ENCODE peak calls at places on chromosomes 7 and 10, in eight cellular contexts. One of them, this sample, is unnamed. For H3K9me3, the result is how much of the 10 kb centered on the place peaks cover.

GRCh38 chr7:106870983-106871410 is 5.9 kb downstream of the PIK3CG start:
- DNase-seq in endothelial cell of umbilical vein: peak
- DNase-seq in CD4-positive, alpha-beta T cell: no peak
- DNase-seq in tibial nerve: no peak
- DNase-seq in AG04450: peak
- DNase-seq in heart left ventricle: no peak
- DNase-seq in hepatocyte: no peak
- DNase-seq in fibroblast of lung: peak
- DNase-seq in this sample: no peak

GRCh38 chr10:101566333-101567164 is 21.5 kb downstream of the POLL start:
- DNase-seq in endothelial cell of umbilical vein: peak
- DNase-seq in CD4-positive, alpha-beta T cell: no peak
- DNase-seq in tibial nerve: no peak
- DNase-seq in AG04450: no peak
- DNase-seq in heart left ventricle: no peak
- DNase-seq in hepatocyte: no peak
- DNase-seq in fibroblast of lung: peak
- DNase-seq in this sample: no peak

GRCh38 chr10:128927389-128927788 is 539.7 kb upstream of the MGMT start:
- DNase-seq in endothelial cell of umbilical vein: no peak
- DNase-seq in CD4-positive, alpha-beta T cell: no peak
- DNase-seq in tibial nerve: no peak
- DNase-seq in AG04450: no peak
- DNase-seq in heart left ventricle: no peak
- DNase-seq in hepatocyte: peak
- DNase-seq in fibroblast of lung: no peak
- DNase-seq in this sample: no peak

GRCh38 chr7:82050134-82050533 is 280.3 kb upstream of the HGF start:
- DNase-seq in endothelial cell of umbilical vein: peak
- DNase-seq in CD4-positive, alpha-beta T cell: no peak
- DNase-seq in tibial nerve: no peak
- DNase-seq in AG04450: peak
- DNase-seq in heart left ventricle: no peak
- DNase-seq in hepatocyte: peak
- DNase-seq in fibroblast of lung: peak
- DNase-seq in this sample: no peak

GRCh38 chr7:47852330-47853245 is 95.7 kb downstream of the PKD1L1 start:
- DNase-seq in endothelial cell of umbilical vein: no peak
- DNase-seq in CD4-positive, alpha-beta T cell: no peak
- DNase-seq in tibial nerve: no peak
- DNase-seq in AG04450: no peak
- DNase-seq in heart left ventricle: no peak
- DNase-seq in hepatocyte: no peak
- DNase-seq in fibroblast of lung: no peak
- DNase-seq in this sample: no peak

GRCh38 chr7:66627876-66628360 is 763 bp upstream of the KCTD7 start:
- DNase-seq in endothelial cell of umbilical vein: no peak
- DNase-seq in CD4-positive, alpha-beta T cell: no peak
- DNase-seq in tibial nerve: no peak
- DNase-seq in AG04450: no peak
- DNase-seq in heart left ventricle: no peak
- DNase-seq in hepatocyte: no peak
- DNase-seq in fibroblast of lung: no peak
- DNase-seq in this sample: no peak

GRCh38 chr7:68729361-68729760 is 868.9 kb upstream of the AUTS2 start:
- DNase-seq in endothelial cell of umbilical vein: no peak
- DNase-seq in CD4-positive, alpha-beta T cell: no peak
- DNase-seq in tibial nerve: no peak
- DNase-seq in AG04450: no peak
- DNase-seq in heart left ventricle: no peak
- DNase-seq in hepatocyte: no peak
- DNase-seq in fibroblast of lung: no peak
- DNase-seq in this sample: no peak

GRCh38 chr7:29723599-29723998 is 82.7 kb upstream of the WIPF3 start:
- DNase-seq in endothelial cell of umbilical vein: peak
- DNase-seq in CD4-positive, alpha-beta T cell: no peak
- DNase-seq in tibial nerve: no peak
- DNase-seq in AG04450: no peak
- DNase-seq in heart left ventricle: no peak
- DNase-seq in hepatocyte: peak
- DNase-seq in fibroblast of lung: peak
- DNase-seq in this sample: no peak

GRCh38 chr7:155309021-155309338 is 11.3 kb downstream of the INSIG1 start:
- DNase-seq in endothelial cell of umbilical vein: no peak
- DNase-seq in CD4-positive, alpha-beta T cell: no peak
- DNase-seq in tibial nerve: no peak
- DNase-seq in AG04450: no peak
- DNase-seq in heart left ventricle: no peak
- DNase-seq in hepatocyte: no peak
- DNase-seq in fibroblast of lung: no peak
- DNase-seq in this sample: no peak

GRCh38 chr7:107643938-107644703 is 16.5 kb upstream of the SLC26A4 start:
- DNase-seq in endothelial cell of umbilical vein: peak
- DNase-seq in CD4-positive, alpha-beta T cell: no peak
- DNase-seq in tibial nerve: no peak
- DNase-seq in AG04450: no peak
- DNase-seq in heart left ventricle: no peak
- DNase-seq in hepatocyte: no peak
- DNase-seq in fibroblast of lung: no peak
- DNase-seq in this sample: no peak

GRCh38 chr10:54869022-54869421 is 68.0 kb upstream of the PCDH15 start:
- DNase-seq in endothelial cell of umbilical vein: no peak
- DNase-seq in CD4-positive, alpha-beta T cell: no peak
- DNase-seq in tibial nerve: no peak
- DNase-seq in AG04450: no peak
- DNase-seq in heart left ventricle: no peak
- DNase-seq in hepatocyte: no peak
- DNase-seq in fibroblast of lung: peak
- DNase-seq in this sample: no peak

GRCh38 chr7:142873281-142873784 is 12.2 kb downstream of the TRPV6 start:
- DNase-seq in endothelial cell of umbilical vein: no peak
- DNase-seq in CD4-positive, alpha-beta T cell: no peak
- DNase-seq in tibial nerve: no peak
- DNase-seq in AG04450: no peak
- DNase-seq in heart left ventricle: no peak
- DNase-seq in hepatocyte: no peak
- DNase-seq in fibroblast of lung: no peak
- DNase-seq in this sample: no peak

GRCh38 chr10:16559236-16559773 is 37.6 kb upstream of the C1QL3 start:
- DNase-seq in endothelial cell of umbilical vein: no peak
- DNase-seq in CD4-positive, alpha-beta T cell: no peak
- DNase-seq in tibial nerve: no peak
- DNase-seq in AG04450: no peak
- DNase-seq in heart left ventricle: no peak
- DNase-seq in hepatocyte: no peak
- DNase-seq in fibroblast of lung: no peak
- DNase-seq in this sample: no peak

GRCh38 chr7:81161459-81162075 is 242.7 kb upstream of the SEMA3C start:
- DNase-seq in endothelial cell of umbilical vein: no peak
- DNase-seq in CD4-positive, alpha-beta T cell: no peak
- DNase-seq in tibial nerve: no peak
- DNase-seq in AG04450: peak
- DNase-seq in heart left ventricle: no peak
- DNase-seq in hepatocyte: peak
- DNase-seq in fibroblast of lung: peak
- DNase-seq in this sample: no peak

GRCh38 chr10:59126992-59127391 is 49.5 kb upstream of the PHYHIPL start:
- DNase-seq in endothelial cell of umbilical vein: no peak
- DNase-seq in CD4-positive, alpha-beta T cell: no peak
- DNase-seq in tibial nerve: no peak
- DNase-seq in AG04450: no peak
- DNase-seq in heart left ventricle: no peak
- DNase-seq in hepatocyte: peak
- DNase-seq in fibroblast of lung: no peak
- DNase-seq in this sample: no peak

GRCh38 chr7:137695942-137696341 is 150.8 kb downstream of the DGKI start:
- DNase-seq in endothelial cell of umbilical vein: peak
- DNase-seq in CD4-positive, alpha-beta T cell: no peak
- DNase-seq in tibial nerve: no peak
- DNase-seq in AG04450: no peak
- DNase-seq in heart left ventricle: no peak
- DNase-seq in hepatocyte: peak
- DNase-seq in fibroblast of lung: no peak
- DNase-seq in this sample: no peak

GRCh38 chr10:34978080-34978479 is 112.1 kb downstream of the CUL2 start:
- DNase-seq in endothelial cell of umbilical vein: no peak
- DNase-seq in CD4-positive, alpha-beta T cell: no peak
- DNase-seq in tibial nerve: no peak
- DNase-seq in AG04450: no peak
- DNase-seq in heart left ventricle: no peak
- DNase-seq in hepatocyte: no peak
- DNase-seq in fibroblast of lung: no peak
- DNase-seq in this sample: no peak

GRCh38 chr10:104081998-104082397 is 3.7 kb downstream of the COL17A1 start:
- DNase-seq in endothelial cell of umbilical vein: no peak
- DNase-seq in CD4-positive, alpha-beta T cell: no peak
- DNase-seq in tibial nerve: no peak
- DNase-seq in AG04450: no peak
- DNase-seq in heart left ventricle: no peak
- DNase-seq in hepatocyte: no peak
- DNase-seq in fibroblast of lung: no peak
- DNase-seq in this sample: no peak

DNA sequence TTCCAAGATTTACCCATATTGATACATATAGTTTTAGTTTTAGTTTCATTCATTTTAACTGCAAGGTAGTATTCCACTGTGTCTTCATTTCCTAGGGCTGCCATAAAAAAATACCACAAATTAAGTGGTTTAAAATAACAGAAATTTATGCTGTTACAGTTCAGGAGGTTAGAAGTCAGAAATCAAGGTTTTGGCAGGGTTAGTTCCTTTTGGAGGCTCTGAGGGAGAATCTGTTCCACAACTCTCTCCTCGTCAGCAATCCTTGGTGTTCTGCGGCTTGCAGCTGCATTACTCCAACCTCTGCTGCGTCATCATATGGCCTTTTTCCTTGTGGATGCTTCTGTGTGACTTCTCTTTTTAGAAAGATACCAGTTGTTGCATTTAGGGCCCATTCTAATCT is 176.2 kb downstream of the DNAJC1 start:
- DNase-seq in endothelial cell of umbilical vein: no peak
- DNase-seq in CD4-positive, alpha-beta T cell: no peak
- DNase-seq in tibial nerve: no peak
- DNase-seq in AG04450: no peak
- DNase-seq in heart left ventricle: no peak
- DNase-seq in hepatocyte: no peak
- DNase-seq in fibroblast of lung: no peak
- DNase-seq in this sample: no peak
- H3K9me3 ChIP-seq in endothelial cell of umbilical vein: under half
- H3K9me3 ChIP-seq in CD4-positive, alpha-beta T cell: half or more
- H3K9me3 ChIP-seq in tibial nerve: under half
- H3K9me3 ChIP-seq in AG04450: under half
- H3K9me3 ChIP-seq in heart left ventricle: under half
- H3K9me3 ChIP-seq in hepatocyte: half or more
- H3K9me3 ChIP-seq in fibroblast of lung: under half
- H3K9me3 ChIP-seq in this sample: under half

GRCh38 chr7:57354679-57355338 is 95.2 kb upstream of the ZNF716 start:
- DNase-seq in endothelial cell of umbilical vein: no peak
- DNase-seq in CD4-positive, alpha-beta T cell: no peak
- DNase-seq in tibial nerve: no peak
- DNase-seq in AG04450: no peak
- DNase-seq in heart left ventricle: no peak
- DNase-seq in hepatocyte: no peak
- DNase-seq in fibroblast of lung: no peak
- DNase-seq in this sample: no peak
- H3K9me3 ChIP-seq in endothelial cell of umbilical vein: under half
- H3K9me3 ChIP-seq in CD4-positive, alpha-beta T cell: under half
- H3K9me3 ChIP-seq in tibial nerve: under half
- H3K9me3 ChIP-seq in AG04450: half or more
- H3K9me3 ChIP-seq in heart left ventricle: under half
- H3K9me3 ChIP-seq in hepatocyte: under half
- H3K9me3 ChIP-seq in fibroblast of lung: under half
- H3K9me3 ChIP-seq in this sample: under half

GRCh38 chr10:48606530-48607355 is 1.9 kb upstream of the ARHGAP22 start:
- DNase-seq in endothelial cell of umbilical vein: peak
- DNase-seq in CD4-positive, alpha-beta T cell: no peak
- DNase-seq in tibial nerve: no peak
- DNase-seq in AG04450: peak
- DNase-seq in heart left ventricle: peak
- DNase-seq in hepatocyte: no peak
- DNase-seq in fibroblast of lung: peak
- DNase-seq in this sample: no peak
- H3K9me3 ChIP-seq in endothelial cell of umbilical vein: under half
- H3K9me3 ChIP-seq in CD4-positive, alpha-beta T cell: under half
- H3K9me3 ChIP-seq in tibial nerve: under half
- H3K9me3 ChIP-seq in AG04450: under half
- H3K9me3 ChIP-seq in heart left ventricle: under half
- H3K9me3 ChIP-seq in hepatocyte: under half
- H3K9me3 ChIP-seq in fibroblast of lung: under half
- H3K9me3 ChIP-seq in this sample: under half

GRCh38 chr7:36941359-36941758 is 217.1 kb upstream of the AOAH start:
- DNase-seq in endothelial cell of umbilical vein: no peak
- DNase-seq in CD4-positive, alpha-beta T cell: no peak
- DNase-seq in tibial nerve: no peak
- DNase-seq in AG04450: no peak
- DNase-seq in heart left ventricle: no peak
- DNase-seq in hepatocyte: no peak
- DNase-seq in fibroblast of lung: no peak
- DNase-seq in this sample: no peak
- H3K9me3 ChIP-seq in endothelial cell of umbilical vein: under half
- H3K9me3 ChIP-seq in CD4-positive, alpha-beta T cell: half or more
- H3K9me3 ChIP-seq in tibial nerve: under half
- H3K9me3 ChIP-seq in AG04450: under half
- H3K9me3 ChIP-seq in heart left ventricle: under half
- H3K9me3 ChIP-seq in hepatocyte: under half
- H3K9me3 ChIP-seq in fibroblast of lung: under half
- H3K9me3 ChIP-seq in this sample: under half